ENCODE peak calls at places on chromosomes 11 and 22, in seven cellular contexts. D is GM23248, C is MM.1S, J is GM23338, I is PC-9, W is PC-3, O is SK-N-SH. A is an unnamed sample. For H3F3A and H4K20me1, the result is how much of the 10 kb centered on the place peaks cover.

GRCh38 chr11:36273110-36273509 is 16.1 kb downstream of the COMMD9 start:
- DNase-seq in W (no peak), I (no peak), J (no peak), O (no peak), C (no peak), D (no peak), A (peak)

GRCh38 chr11:50044647-50045046 is 12.0 kb downstream of the OR4C45 start:
- DNase-seq in D (no peak), J (no peak), W (no peak), C (no peak), I (no peak), O (no peak), A (no peak)

GRCh38 chr11:19234428-19234827 is 6.3 kb downstream of the E2F8 start:
- DNase-seq in O (no peak), W (no peak), J (no peak), C (no peak), I (no peak), D (no peak), A (no peak)

GRCh38 chr22:37231406-37232139 is 12.5 kb downstream of the RAC2 start:
- DNase-seq in C (no peak), I (no peak), O (peak), D (no peak), W (no peak), J (no peak), A (no peak)

GRCh38 chr11:117669062-117669461 is 128.0 kb downstream of the DSCAML1 start:
- DNase-seq in I (no peak), J (no peak), C (no peak), D (no peak), O (no peak), W (no peak), A (no peak)

GRCh38 chr22:22720724-22721261 is 76.4 kb downstream of the GGTLC2 start:
- DNase-seq in C (peak), O (no peak), I (no peak), D (peak), J (no peak), W (no peak), A (no peak)

GRCh38 chr22:20244744-20245576 is 23.2 kb downstream of the RTN4R start:
- DNase-seq in I (no peak), D (no peak), O (peak), C (no peak), J (no peak), W (no peak), A (peak)

GRCh38 chr22:32880906-32881596 is 79.5 kb downstream of the TIMP3 start:
- DNase-seq in O (peak), W (no peak), I (no peak), C (no peak), J (no peak), D (no peak), A (no peak)

GRCh38 chr11:47215366-47215925 is 672 bp downstream of the DDB2 start:
- DNase-seq in O (no peak), J (no peak), W (peak), C (peak), I (peak), D (peak), A (peak)

GRCh38 chr11:2670541-2671100 is 29.2 kb downstream of the KCNQ1OT1 start:
- DNase-seq in D (no peak), W (no peak), C (no peak), O (no peak), I (no peak), J (no peak), A (no peak)

GRCh38 chr11:12083380-12083779 is 27.0 kb upstream of the MICAL2 start:
- DNase-seq in C (no peak), O (no peak), W (no peak), I (no peak), D (no peak), J (peak), A (no peak)

GRCh38 chr22:48891688-48892380 is 935.8 kb downstream of the BRD1 start:
- DNase-seq in I (no peak), O (no peak), J (no peak), W (no peak), D (no peak), C (no peak), A (no peak)

GRCh38 chr11:132504501-132505041 is 1027.7 kb downstream of the OPCML start:
- DNase-seq in D (no peak), J (no peak), O (no peak), W (no peak), I (no peak), C (no peak), A (peak)

GRCh38 chr11:5719703-5720495 is 16.3 kb upstream of the OR56B1 start:
- DNase-seq in C (no peak), J (no peak), O (no peak), I (no peak), D (peak), W (no peak), A (no peak)

GRCh38 chr11:116162541-116163230 is 610.1 kb downstream of the BUD13 start:
- DNase-seq in W (no peak), I (no peak), D (no peak), O (no peak), J (peak), C (no peak), A (peak)

GRCh38 chr11:43554148-43554473 is 126.4 kb upstream of the HSD17B12 start:
- DNase-seq in W (no peak), D (no peak), J (no peak), C (no peak), I (no peak), O (no peak), A (no peak)

GRCh38 chr22:21936151-21936778 is 16.4 kb downstream of the PPM1F start:
- DNase-seq in O (no peak), J (no peak), C (no peak), D (peak), I (no peak), W (no peak), A (no peak)

GRCh38 chr11:37724305-37724704 is 1126.3 kb upstream of the RAG2 start:
- DNase-seq in D (no peak), C (no peak), J (no peak), I (no peak), O (no peak), W (no peak), A (no peak)

GRCh38 chr11:68012044-68012842 is 2.1 kb downstream of the ALDH3B1 start:
- DNase-seq in O (no peak), J (no peak), C (no peak), D (no peak), I (peak), W (peak), A (no peak)

GRCh38 chr11:110478410-110478809 is 48.7 kb downstream of the FDX1 start:
- DNase-seq in D (no peak), I (no peak), C (no peak), J (peak), O (no peak), W (no peak), A (peak)

GRCh38 chr11:33801821-33802413 is 27.6 kb upstream of the FBXO3 start:
- DNase-seq in I (no peak), J (peak), C (no peak), O (peak), W (peak), D (peak), A (peak)

DNA sequence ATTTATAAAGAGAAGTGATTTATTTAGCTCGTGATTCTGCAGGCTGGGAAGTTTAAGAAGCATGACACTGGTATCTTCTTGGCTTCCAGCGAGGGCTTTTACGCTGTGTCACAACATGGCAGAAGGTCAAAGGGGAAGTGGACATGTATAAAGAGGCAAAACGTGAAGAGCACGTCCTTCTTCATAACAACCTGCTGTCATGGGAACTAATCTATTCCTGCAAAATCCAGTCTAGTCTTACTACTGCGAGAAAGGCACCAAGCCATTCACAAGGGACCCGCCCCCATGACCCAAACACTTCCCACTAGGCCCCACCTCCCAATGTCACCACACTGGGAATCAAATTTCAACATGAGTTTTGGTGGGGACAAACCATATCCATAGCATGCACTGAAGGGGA is 58.3 kb downstream of the AMOTL1 start:
- DNase-seq in J (peak), I (no peak), D (no peak), C (no peak), O (no peak), W (no peak), A (peak)
- H3F3A ChIP-seq in J (under half), I (under half), D (under half), C (under half), O (under half), W (under half), A (under half)

DNA sequence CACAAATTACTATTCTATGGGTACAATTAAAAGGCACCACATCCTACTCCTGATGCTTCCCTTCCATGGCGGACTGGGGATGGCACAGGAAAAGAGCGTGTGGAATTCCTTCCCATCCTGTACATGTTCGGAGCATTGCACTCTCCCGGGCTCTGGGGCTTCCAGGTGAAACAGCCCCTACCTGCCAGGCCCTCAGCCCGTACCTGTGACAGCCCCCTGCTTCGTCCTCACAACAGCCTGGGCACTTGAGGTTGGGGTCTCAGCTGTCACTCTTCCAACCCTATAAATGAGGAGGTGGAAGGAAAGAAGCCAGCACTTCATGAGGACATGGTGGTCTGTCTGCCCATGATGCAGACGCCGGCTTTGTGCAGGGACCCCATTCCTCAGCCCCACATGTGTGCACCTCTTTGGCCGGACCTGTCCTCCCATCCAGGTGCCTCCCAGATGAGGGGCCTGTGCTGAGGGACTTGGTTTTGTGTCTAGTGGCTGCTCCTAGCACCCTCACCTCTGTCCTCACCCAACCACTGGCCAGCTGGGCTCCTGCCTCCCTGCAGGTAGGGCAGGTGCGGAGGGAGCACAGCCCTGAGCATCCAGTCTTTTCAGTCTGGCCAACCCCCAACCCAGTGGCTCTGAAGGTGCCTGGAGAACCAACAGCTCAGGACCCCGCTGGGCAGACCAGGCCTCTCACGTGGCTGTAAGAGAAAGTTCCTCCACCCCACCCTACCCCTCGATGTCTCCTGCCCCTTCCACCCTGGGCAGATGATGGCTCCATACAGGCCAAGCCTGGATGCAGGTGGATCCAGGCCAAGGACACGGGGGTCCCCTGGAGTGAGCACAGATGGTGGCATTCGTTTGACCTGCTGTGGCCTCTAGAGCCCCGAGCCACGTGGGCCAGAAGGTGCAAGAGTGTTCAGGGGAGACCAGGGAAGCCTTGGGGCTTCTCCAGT is 23.4 kb upstream of the WNT7B start:
- DNase-seq in D (no peak), J (no peak), I (no peak), C (no peak), W (no peak), O (no peak), A (no peak)
- H4K20me1 ChIP-seq in D (under half), J (under half), I (under half), C (under half), W (under half), O (under half), A (under half)

GRCh38 chr11:69209421-69209820 is 53.7 kb downstream of the SMIM38 start:
- DNase-seq in O (no peak), D (no peak), J (no peak), I (peak), C (no peak), W (no peak), A (no peak)

GRCh38 chr11:69209936-69210659 is 54.4 kb downstream of the SMIM38 start:
- DNase-seq in W (no peak), D (peak), J (no peak), O (no peak), I (peak), C (no peak), A (no peak)

GRCh38 chr11:69208190-69209037 is 52.7 kb downstream of the SMIM38 start:
- DNase-seq in J (no peak), O (no peak), C (no peak), D (no peak), W (no peak), I (peak), A (no peak)

GRCh38 chr11:69210660-69211035 is 54.9 kb downstream of the SMIM38 start:
- DNase-seq in O (no peak), I (no peak), J (no peak), D (no peak), C (no peak), W (no peak), A (no peak)

DNA sequence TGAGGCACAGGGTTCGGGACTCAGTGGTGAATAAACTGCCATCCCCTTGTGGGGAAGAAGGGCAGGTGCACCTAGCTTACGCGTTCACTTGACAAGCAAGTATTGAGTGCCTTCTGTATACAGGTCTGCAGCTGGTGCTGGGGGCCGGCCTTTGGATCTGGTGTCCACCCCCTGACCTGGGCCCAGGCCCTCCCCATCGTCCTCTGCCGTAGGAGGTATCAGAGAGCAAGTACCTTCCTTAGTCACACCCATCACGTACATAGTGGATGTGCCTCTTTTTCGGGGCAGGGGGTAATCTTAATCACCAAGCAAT is 53.3 kb downstream of the SMIM38 start:
- DNase-seq in I (no peak), C (no peak), J (no peak), W (no peak), O (no peak), D (no peak), A (no peak)
- H3F3A ChIP-seq in I (under half), C (under half), J (under half), W (under half), O (under half), D (under half), A (under half)

DNA sequence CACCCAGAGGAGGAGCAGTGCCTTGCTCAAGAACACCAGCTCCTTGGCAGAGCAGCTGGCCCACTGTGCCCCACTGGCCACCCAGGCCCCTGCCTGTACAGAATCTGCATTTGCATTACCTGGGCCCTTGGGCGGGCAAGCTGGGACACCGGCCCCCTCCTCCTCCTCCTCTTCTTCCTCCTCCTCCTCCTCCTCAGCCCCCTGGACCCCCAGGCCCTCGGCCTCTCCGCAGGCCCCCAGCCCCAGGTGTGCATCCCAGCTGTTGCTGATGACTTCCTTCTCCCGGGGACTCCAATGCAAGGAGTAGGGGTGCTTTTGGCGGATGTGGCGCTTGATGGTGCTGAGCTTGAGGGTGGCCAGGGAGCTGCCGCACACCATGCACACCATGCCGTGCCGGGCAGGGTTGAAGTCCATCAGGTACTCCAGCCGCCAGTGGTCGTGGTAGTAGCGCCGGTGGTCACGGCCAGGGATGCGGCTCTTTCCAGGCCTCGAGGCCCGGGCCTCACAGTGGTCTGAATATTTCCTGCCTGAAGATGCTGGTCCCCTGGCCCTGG is 2.8 kb downstream of the ZFTA start:
- DNase-seq in W (no peak), O (no peak), I (no peak), D (no peak), C (no peak), J (peak), A (no peak)
- H4K20me1 ChIP-seq in W (under half), O (under half), I (under half), D (under half), C (under half), J (under half), A (half or more)

GRCh38 chr11:9753031-9753430 is 89.2 kb downstream of the SWAP70 start:
- DNase-seq in J (no peak), W (peak), C (no peak), O (no peak), D (peak), I (no peak), A (no peak)

GRCh38 chr11:9752091-9752490 is 88.2 kb downstream of the SWAP70 start:
- DNase-seq in C (no peak), D (peak), J (no peak), W (peak), I (no peak), O (peak), A (no peak)

GRCh38 chr11:9747816-9748215 is 83.9 kb downstream of the SWAP70 start:
- DNase-seq in O (no peak), C (no peak), D (no peak), I (no peak), W (no peak), J (no peak), A (peak)

GRCh38 chr11:9748361-9748970 is 84.6 kb downstream of the SWAP70 start:
- DNase-seq in O (peak), C (peak), D (peak), J (peak), I (peak), W (peak), A (peak)

GRCh38 chr11:9750551-9750950 is 86.7 kb downstream of the SWAP70 start:
- DNase-seq in C (no peak), W (peak), I (no peak), D (no peak), J (no peak), O (no peak), A (no peak)
- H3F3A ChIP-seq in C (under half), W (under half), I (under half), D (half or more), J (under half), O (under half), A (under half)

GRCh38 chr22:42265321-42265720 is 5.1 kb downstream of the TCF20 start:
- DNase-seq in O (no peak), D (no peak), C (no peak), J (no peak), W (no peak), I (no peak), A (no peak)
- H4K20me1 ChIP-seq in O (half or more), D (under half), C (under half), J (half or more), W (under half), I (half or more), A (half or more)

DNA sequence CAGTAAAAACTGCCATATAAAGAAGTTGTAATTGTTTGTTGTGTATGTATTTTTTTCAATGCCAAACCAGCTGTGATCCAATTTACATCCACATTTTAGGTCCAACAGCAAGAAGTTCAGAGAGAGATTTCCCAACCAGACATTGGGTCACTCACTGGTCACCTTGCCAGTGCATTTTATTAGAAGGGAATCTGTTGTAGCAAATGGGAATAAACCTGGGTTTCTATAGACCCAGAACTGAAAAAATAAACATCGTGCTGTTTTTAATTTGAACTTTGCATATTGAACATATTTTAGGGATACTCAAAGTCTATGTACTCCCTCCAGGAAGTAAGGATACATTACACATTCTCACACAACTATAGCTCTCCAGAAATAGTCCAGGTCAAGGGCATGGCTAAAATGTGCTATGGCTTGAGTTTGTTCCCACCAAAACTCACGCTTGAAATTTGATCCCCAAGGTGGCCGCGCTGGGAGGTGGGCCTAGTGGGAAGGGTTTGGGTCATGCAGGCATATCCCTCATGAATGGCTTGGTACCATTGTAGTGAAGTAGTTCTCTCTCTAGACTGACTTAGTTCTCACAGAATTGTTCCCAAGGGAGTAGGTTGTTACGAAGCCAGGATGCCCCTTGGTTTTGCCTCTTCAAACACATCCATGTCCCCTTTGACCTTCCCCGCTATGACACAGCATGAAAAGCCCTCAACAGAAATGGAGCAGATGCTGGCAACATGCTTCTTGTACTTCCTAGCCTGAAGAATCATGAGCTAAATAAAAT is 90.9 kb downstream of the RRAS2 start:
- DNase-seq in O (no peak), J (no peak), C (no peak), W (no peak), D (no peak), I (no peak), A (no peak)
- H3F3A ChIP-seq in O (under half), J (under half), C (under half), W (under half), D (half or more), I (under half), A (under half)

GRCh38 chr22:41478891-41479521 is 10.1 kb downstream of the ACO2 start:
- DNase-seq in W (no peak), D (peak), I (peak), C (no peak), J (no peak), O (no peak), A (no peak)
- H4K20me1 ChIP-seq in W (under half), D (under half), I (half or more), C (under half), J (under half), O (under half), A (under half)

DNA sequence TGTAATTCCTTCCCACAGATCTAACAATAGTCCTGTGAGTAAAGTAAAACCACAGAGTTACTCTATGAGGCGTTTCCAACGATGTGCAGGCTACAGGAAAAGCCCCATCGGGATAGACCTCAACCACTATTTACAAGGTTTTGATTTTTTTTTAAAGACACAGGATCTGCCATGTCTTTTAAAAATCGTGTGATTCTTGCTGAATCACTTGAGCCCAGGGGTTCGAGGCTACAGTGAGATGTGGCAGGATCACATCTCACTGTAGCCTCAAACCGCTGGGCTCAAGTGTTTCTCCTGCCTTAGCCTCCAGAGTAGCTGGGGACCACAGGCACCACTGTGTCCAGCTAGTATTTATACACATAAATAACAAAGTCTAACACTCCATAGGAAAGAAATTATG is 7.8 kb downstream of the TAF1D start:
- DNase-seq in W (no peak), C (no peak), J (no peak), O (no peak), D (no peak), I (no peak), A (no peak)
- H3F3A ChIP-seq in W (half or more), C (half or more), J (half or more), O (half or more), D (half or more), I (half or more), A (half or more)